ENCODE peak calls at places on chromosomes 1 and 21, in nine cellular contexts. One of them, this sample, is unnamed.

GRCh38 chr1:17671741-17672140 is 83.4 kb upstream of the ACTL8 start:
- DNase-seq in right lobe of liver: no peak
- DNase-seq in NB4: no peak
- DNase-seq in A549: no peak
- DNase-seq in breast epithelium: no peak
- DNase-seq in lower leg skin: no peak
- DNase-seq in sigmoid colon: no peak
- DNase-seq in IMR-90: no peak
- DNase-seq in heart left ventricle: no peak
- DNase-seq in this sample: no peak

GRCh38 chr1:26162220-26162703 is 3.4 kb downstream of the FAM110D start:
- DNase-seq in right lobe of liver: no peak
- DNase-seq in NB4: no peak
- DNase-seq in A549: no peak
- DNase-seq in breast epithelium: no peak
- DNase-seq in lower leg skin: no peak
- DNase-seq in sigmoid colon: no peak
- DNase-seq in IMR-90: no peak
- DNase-seq in heart left ventricle: no peak
- DNase-seq in this sample: no peak

GRCh38 chr1:226181996-226182714 is 4.4 kb downstream of the ACBD3 start:
- DNase-seq in right lobe of liver: peak
- DNase-seq in NB4: peak
- DNase-seq in A549: peak
- DNase-seq in breast epithelium: no peak
- DNase-seq in lower leg skin: peak
- DNase-seq in sigmoid colon: peak
- DNase-seq in IMR-90: peak
- DNase-seq in heart left ventricle: peak
- DNase-seq in this sample: peak

GRCh38 chr1:35220976-35221375 is 28.0 kb upstream of the SFPQ start:
- DNase-seq in right lobe of liver: no peak
- DNase-seq in NB4: peak
- DNase-seq in A549: peak
- DNase-seq in breast epithelium: no peak
- DNase-seq in lower leg skin: no peak
- DNase-seq in sigmoid colon: no peak
- DNase-seq in IMR-90: no peak
- DNase-seq in heart left ventricle: no peak
- DNase-seq in this sample: no peak

GRCh38 chr1:182857212-182857611 is 18.1 kb downstream of the DHX9 start:
- DNase-seq in right lobe of liver: no peak
- DNase-seq in NB4: no peak
- DNase-seq in A549: no peak
- DNase-seq in breast epithelium: no peak
- DNase-seq in lower leg skin: no peak
- DNase-seq in sigmoid colon: no peak
- DNase-seq in IMR-90: no peak
- DNase-seq in heart left ventricle: no peak
- DNase-seq in this sample: no peak

GRCh38 chr1:182680901-182681300 is 3.5 kb downstream of the RGS8 start:
- DNase-seq in right lobe of liver: no peak
- DNase-seq in NB4: no peak
- DNase-seq in A549: peak
- DNase-seq in breast epithelium: no peak
- DNase-seq in lower leg skin: no peak
- DNase-seq in sigmoid colon: no peak
- DNase-seq in IMR-90: no peak
- DNase-seq in heart left ventricle: no peak
- DNase-seq in this sample: no peak

GRCh38 chr21:39066829-39067785 is 116.1 kb downstream of the PSMG1 start:
- DNase-seq in right lobe of liver: no peak
- DNase-seq in NB4: no peak
- DNase-seq in A549: no peak
- DNase-seq in breast epithelium: no peak
- DNase-seq in lower leg skin: no peak
- DNase-seq in sigmoid colon: no peak
- DNase-seq in IMR-90: no peak
- DNase-seq in heart left ventricle: no peak
- DNase-seq in this sample: no peak

GRCh38 chr1:206739411-206740076 is 31.0 kb upstream of the IL19 start:
- DNase-seq in right lobe of liver: no peak
- DNase-seq in NB4: peak
- DNase-seq in A549: no peak
- DNase-seq in breast epithelium: no peak
- DNase-seq in lower leg skin: no peak
- DNase-seq in sigmoid colon: no peak
- DNase-seq in IMR-90: peak
- DNase-seq in heart left ventricle: no peak
- DNase-seq in this sample: no peak

GRCh38 chr1:30652151-30652915 is 71.1 kb downstream of the MATN1 start:
- DNase-seq in right lobe of liver: peak
- DNase-seq in NB4: no peak
- DNase-seq in A549: no peak
- DNase-seq in breast epithelium: no peak
- DNase-seq in lower leg skin: no peak
- DNase-seq in sigmoid colon: no peak
- DNase-seq in IMR-90: no peak
- DNase-seq in heart left ventricle: no peak
- DNase-seq in this sample: no peak

GRCh38 chr1:87682565-87682964 is 353.9 kb downstream of the LMO4 start:
- DNase-seq in right lobe of liver: no peak
- DNase-seq in NB4: no peak
- DNase-seq in A549: no peak
- DNase-seq in breast epithelium: no peak
- DNase-seq in lower leg skin: no peak
- DNase-seq in sigmoid colon: no peak
- DNase-seq in IMR-90: no peak
- DNase-seq in heart left ventricle: no peak
- DNase-seq in this sample: no peak

GRCh38 chr1:41238311-41239094 is 3.6 kb downstream of the SCMH1 start:
- DNase-seq in right lobe of liver: no peak
- DNase-seq in NB4: no peak
- DNase-seq in A549: peak
- DNase-seq in breast epithelium: no peak
- DNase-seq in lower leg skin: no peak
- DNase-seq in sigmoid colon: no peak
- DNase-seq in IMR-90: peak
- DNase-seq in heart left ventricle: no peak
- DNase-seq in this sample: peak

GRCh38 chr21:45288441-45288841 is 746 bp upstream of the POFUT2 start:
- DNase-seq in right lobe of liver: no peak
- DNase-seq in NB4: no peak
- DNase-seq in A549: no peak
- DNase-seq in breast epithelium: peak
- DNase-seq in lower leg skin: peak
- DNase-seq in sigmoid colon: peak
- DNase-seq in IMR-90: no peak
- DNase-seq in heart left ventricle: no peak
- DNase-seq in this sample: peak
- TF ChIP-seq POLR2A in right lobe of liver: no peak
- TF ChIP-seq POLR2A in NB4: no peak
- TF ChIP-seq POLR2A in A549: no peak
- TF ChIP-seq POLR2A in breast epithelium: no peak
- TF ChIP-seq POLR2A in lower leg skin: no peak
- TF ChIP-seq POLR2A in sigmoid colon: no peak
- TF ChIP-seq POLR2A in IMR-90: no peak
- TF ChIP-seq POLR2A in heart left ventricle: no peak
- TF ChIP-seq POLR2A in this sample: no peak

DNA sequence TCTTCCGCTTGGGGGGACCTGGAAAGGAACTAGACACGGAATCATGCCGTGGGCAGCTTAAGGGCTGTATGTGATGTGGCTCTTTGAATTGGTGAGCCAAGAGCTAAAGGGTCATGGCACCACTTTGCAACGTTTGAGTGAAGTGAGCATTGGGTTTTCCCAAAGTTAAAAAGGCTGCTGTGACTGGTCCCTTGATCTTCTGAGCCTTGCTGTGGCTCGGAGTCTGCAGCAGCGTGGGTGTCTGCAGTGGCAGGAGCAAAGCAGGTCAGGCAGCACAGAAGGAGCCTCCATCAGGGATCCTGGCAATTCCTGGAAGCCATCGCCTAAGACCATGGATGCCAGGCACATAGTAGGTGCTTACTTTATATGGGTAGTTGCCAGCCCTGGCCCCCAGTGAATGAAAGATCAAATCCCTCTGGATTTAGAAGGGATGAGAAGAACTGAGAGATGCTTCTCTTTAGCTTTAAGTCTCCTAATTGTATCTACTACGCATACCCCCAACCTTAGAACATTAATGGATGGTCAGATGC is 1.8 kb downstream of the SMYD2 start:
- DNase-seq in right lobe of liver: no peak
- DNase-seq in NB4: no peak
- DNase-seq in A549: no peak
- DNase-seq in breast epithelium: no peak
- DNase-seq in lower leg skin: no peak
- DNase-seq in sigmoid colon: no peak
- DNase-seq in IMR-90: no peak
- DNase-seq in heart left ventricle: no peak
- DNase-seq in this sample: no peak
- H3K4me3 ChIP-seq in right lobe of liver: no peak
- H3K4me3 ChIP-seq in NB4: peak
- H3K4me3 ChIP-seq in A549: peak
- H3K4me3 ChIP-seq in breast epithelium: no peak
- H3K4me3 ChIP-seq in lower leg skin: no peak
- H3K4me3 ChIP-seq in sigmoid colon: no peak
- H3K4me3 ChIP-seq in IMR-90: no peak
- H3K4me3 ChIP-seq in heart left ventricle: peak
- H3K4me3 ChIP-seq in this sample: no peak

GRCh38 chr1:207861442-207862177 is 49.3 kb downstream of the CD34 start:
- DNase-seq in right lobe of liver: no peak
- DNase-seq in NB4: peak
- DNase-seq in A549: no peak
- DNase-seq in breast epithelium: peak
- DNase-seq in lower leg skin: peak
- DNase-seq in sigmoid colon: no peak
- DNase-seq in IMR-90: no peak
- DNase-seq in heart left ventricle: no peak
- DNase-seq in this sample: no peak

GRCh38 chr1:207858806-207859205 is 52.1 kb downstream of the CD34 start:
- DNase-seq in right lobe of liver: no peak
- DNase-seq in NB4: no peak
- DNase-seq in A549: no peak
- DNase-seq in breast epithelium: no peak
- DNase-seq in lower leg skin: no peak
- DNase-seq in sigmoid colon: no peak
- DNase-seq in IMR-90: no peak
- DNase-seq in heart left ventricle: no peak
- DNase-seq in this sample: no peak

GRCh38 chr1:207860531-207860930 is 50.4 kb downstream of the CD34 start:
- DNase-seq in right lobe of liver: no peak
- DNase-seq in NB4: no peak
- DNase-seq in A549: no peak
- DNase-seq in breast epithelium: peak
- DNase-seq in lower leg skin: no peak
- DNase-seq in sigmoid colon: no peak
- DNase-seq in IMR-90: no peak
- DNase-seq in heart left ventricle: no peak
- DNase-seq in this sample: no peak

GRCh38 chr1:207863893-207864535 is 46.9 kb downstream of the CD34 start:
- DNase-seq in right lobe of liver: no peak
- DNase-seq in NB4: peak
- DNase-seq in A549: no peak
- DNase-seq in breast epithelium: no peak
- DNase-seq in lower leg skin: peak
- DNase-seq in sigmoid colon: no peak
- DNase-seq in IMR-90: no peak
- DNase-seq in heart left ventricle: peak
- DNase-seq in this sample: no peak

DNA sequence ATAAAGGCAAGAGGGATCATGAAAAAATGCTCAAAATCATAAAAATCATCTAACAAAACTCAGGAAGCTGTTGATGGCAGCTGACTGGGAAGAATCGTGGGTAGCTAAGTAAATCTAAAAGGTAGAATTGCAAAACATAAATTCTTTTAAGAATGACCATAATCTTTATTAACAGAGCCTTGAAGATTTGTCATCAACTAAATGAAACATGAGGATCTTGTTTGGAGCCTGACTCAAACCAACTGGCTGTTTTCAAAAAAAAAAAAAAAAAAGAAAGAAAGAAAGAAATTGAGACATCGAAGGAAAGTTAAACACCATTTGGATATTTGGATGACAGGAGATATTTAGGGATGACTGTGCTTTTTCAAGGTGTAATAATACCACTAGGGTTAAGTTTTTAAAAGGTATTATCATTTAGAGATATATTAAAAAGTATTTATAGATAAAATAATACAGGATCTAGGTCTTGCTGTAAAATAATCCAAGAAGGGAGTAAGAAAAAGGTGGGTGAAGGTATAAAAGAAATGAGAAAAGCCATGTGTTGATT is 48.6 kb downstream of the CD34 start:
- DNase-seq in right lobe of liver: no peak
- DNase-seq in NB4: no peak
- DNase-seq in A549: no peak
- DNase-seq in breast epithelium: no peak
- DNase-seq in lower leg skin: no peak
- DNase-seq in sigmoid colon: no peak
- DNase-seq in IMR-90: peak
- DNase-seq in heart left ventricle: no peak
- DNase-seq in this sample: no peak
- TF ChIP-seq POLR2A in right lobe of liver: no peak
- TF ChIP-seq POLR2A in NB4: no peak
- TF ChIP-seq POLR2A in A549: no peak
- TF ChIP-seq POLR2A in breast epithelium: no peak
- TF ChIP-seq POLR2A in lower leg skin: no peak
- TF ChIP-seq POLR2A in sigmoid colon: no peak
- TF ChIP-seq POLR2A in IMR-90: no peak
- TF ChIP-seq POLR2A in heart left ventricle: no peak
- TF ChIP-seq POLR2A in this sample: no peak

GRCh38 chr1:2594641-2595131 is 8.1 kb downstream of the PRXL2B start:
- DNase-seq in right lobe of liver: no peak
- DNase-seq in NB4: no peak
- DNase-seq in A549: no peak
- DNase-seq in breast epithelium: no peak
- DNase-seq in lower leg skin: no peak
- DNase-seq in sigmoid colon: peak
- DNase-seq in IMR-90: no peak
- DNase-seq in heart left ventricle: peak
- DNase-seq in this sample: no peak

GRCh38 chr1:2593251-2593878 is 6.8 kb downstream of the PRXL2B start:
- DNase-seq in right lobe of liver: peak
- DNase-seq in NB4: no peak
- DNase-seq in A549: no peak
- DNase-seq in breast epithelium: no peak
- DNase-seq in lower leg skin: no peak
- DNase-seq in sigmoid colon: peak
- DNase-seq in IMR-90: no peak
- DNase-seq in heart left ventricle: peak
- DNase-seq in this sample: no peak

GRCh38 chr1:2595261-2595811 is 8.8 kb downstream of the PRXL2B start:
- DNase-seq in right lobe of liver: no peak
- DNase-seq in NB4: no peak
- DNase-seq in A549: no peak
- DNase-seq in breast epithelium: no peak
- DNase-seq in lower leg skin: no peak
- DNase-seq in sigmoid colon: peak
- DNase-seq in IMR-90: no peak
- DNase-seq in heart left ventricle: peak
- DNase-seq in this sample: peak

GRCh38 chr1:2592672-2593071 is 6.1 kb downstream of the PRXL2B start:
- DNase-seq in right lobe of liver: peak
- DNase-seq in NB4: no peak
- DNase-seq in A549: no peak
- DNase-seq in breast epithelium: peak
- DNase-seq in lower leg skin: no peak
- DNase-seq in sigmoid colon: peak
- DNase-seq in IMR-90: no peak
- DNase-seq in heart left ventricle: no peak
- DNase-seq in this sample: no peak

GRCh38 chr1:2594001-2594640 is 7.5 kb downstream of the PRXL2B start:
- DNase-seq in right lobe of liver: peak
- DNase-seq in NB4: no peak
- DNase-seq in A549: no peak
- DNase-seq in breast epithelium: no peak
- DNase-seq in lower leg skin: no peak
- DNase-seq in sigmoid colon: peak
- DNase-seq in IMR-90: no peak
- DNase-seq in heart left ventricle: peak
- DNase-seq in this sample: peak
- H3K4me3 ChIP-seq in right lobe of liver: no peak
- H3K4me3 ChIP-seq in NB4: no peak
- H3K4me3 ChIP-seq in A549: no peak
- H3K4me3 ChIP-seq in breast epithelium: peak
- H3K4me3 ChIP-seq in lower leg skin: no peak
- H3K4me3 ChIP-seq in sigmoid colon: no peak
- H3K4me3 ChIP-seq in IMR-90: no peak
- H3K4me3 ChIP-seq in heart left ventricle: peak
- H3K4me3 ChIP-seq in this sample: peak

This sample was measured in adrenal gland.